ENCODE peak calls at places on chromosome 1, in ten cellular contexts. C is K562, L is suprapubic skin, K is sigmoid colon, H is prostate gland, S is SK-N-SH, I is transverse colon, G is spleen, M is upper lobe of left lung, B is GM23338. N is an unnamed sample. For H3K36me3, the result is how much of the 10 kb centered on the place peaks cover.

GRCh38 chr1:183807549-183808168 is 2.7 kb downstream of the RGL1 start:
- DNase-seq in C (no peak), L (no peak), K (peak), H (no peak), S (no peak), I (peak), G (no peak), M (peak), B (no peak), N (no peak)

GRCh38 chr1:116330342-116330652 is 42.7 kb upstream of the ATP1A1 start:
- DNase-seq in C (no peak), L (no peak), K (no peak), H (peak), S (no peak), I (no peak), G (no peak), M (peak), B (no peak), N (no peak)

GRCh38 chr1:12424150-12424549 is 193.9 kb downstream of the DHRS3 start:
- DNase-seq in C (no peak), L (no peak), K (no peak), H (no peak), S (no peak), I (no peak), G (no peak), M (no peak), B (no peak), N (no peak)

GRCh38 chr1:203152158-203153034 is 23.2 kb downstream of the MYBPH start:
- DNase-seq in C (no peak), L (no peak), K (no peak), H (no peak), S (no peak), I (no peak), G (no peak), M (no peak), B (no peak), N (no peak)

GRCh38 chr1:35637401-35637809 is 3.9 kb downstream of the PSMB2 start:
- DNase-seq in C (peak), L (no peak), K (no peak), H (no peak), S (no peak), I (no peak), G (no peak), M (no peak), B (peak), N (no peak)

GRCh38 chr1:57468661-57469523 is 45.0 kb upstream of the DAB1 start:
- DNase-seq in C (no peak), L (no peak), K (no peak), H (no peak), S (no peak), I (no peak), G (no peak), M (no peak), B (peak), N (no peak)

GRCh38 chr1:245031041-245031440 is 123.7 kb upstream of the KIF26B start:
- DNase-seq in C (no peak), L (no peak), K (no peak), H (no peak), S (no peak), I (no peak), G (no peak), M (no peak), B (no peak), N (no peak)

GRCh38 chr1:110390692-110391232 is at the start of gene SLC16A4:
- DNase-seq in C (no peak), L (no peak), K (no peak), H (no peak), S (peak), I (no peak), G (no peak), M (peak), B (peak), N (no peak)

GRCh38 chr1:241998412-241998921 is 431 bp downstream of the MAP1LC3C start:
- DNase-seq in C (peak), L (peak), K (peak), H (no peak), S (no peak), I (peak), G (peak), M (peak), B (peak), N (peak)

DNA sequence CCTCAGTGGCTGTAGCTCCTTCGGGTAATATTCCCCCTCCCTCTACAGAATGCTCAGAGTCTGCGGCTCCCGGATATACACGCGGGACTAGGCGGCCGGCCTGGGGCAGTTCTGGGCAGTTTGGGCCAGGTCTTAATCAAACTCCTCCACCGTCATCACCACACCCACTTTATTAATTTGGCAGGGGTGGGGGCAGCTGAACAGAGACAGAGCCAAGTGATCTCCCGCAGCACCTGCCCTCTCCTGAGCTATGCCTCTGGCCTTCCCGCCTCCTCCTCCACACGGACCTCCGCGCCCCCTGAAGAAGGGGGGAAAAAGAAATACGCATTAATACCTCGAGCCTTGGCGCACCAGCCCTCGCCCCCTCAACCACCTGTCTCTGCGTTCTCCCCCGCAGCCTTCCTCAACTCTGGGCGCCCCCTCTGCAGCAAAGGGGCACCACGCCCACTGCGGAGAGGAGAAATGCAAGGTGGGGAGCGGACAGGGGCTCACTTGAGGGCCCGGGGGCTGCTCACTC is 42.6 kb downstream of the CD34 start:
- DNase-seq in C (peak), L (peak), K (peak), H (peak), S (peak), I (peak), G (peak), M (peak), B (peak), N (peak)
- TF ChIP-seq POLR2AphosphoS5 in C (no peak), L (no peak), K (no peak), H (peak), S (no peak), I (no peak), G (no peak), M (no peak), B (no peak), N (no peak)

GRCh38 chr1:147890177-147890790 is 12.3 kb upstream of the GJA8 start:
- DNase-seq in C (peak), L (no peak), K (no peak), H (peak), S (peak), I (peak), G (peak), M (peak), B (peak), N (no peak)

GRCh38 chr1:147892216-147892615 is 10.4 kb upstream of the GJA8 start:
- DNase-seq in C (no peak), L (no peak), K (no peak), H (no peak), S (no peak), I (no peak), G (no peak), M (no peak), B (peak), N (no peak)

GRCh38 chr1:147892731-147893214 is 9.8 kb upstream of the GJA8 start:
- DNase-seq in C (peak), L (no peak), K (no peak), H (peak), S (peak), I (no peak), G (no peak), M (no peak), B (peak), N (no peak)

GRCh38 chr1:147895123-147895522 is 7.5 kb upstream of the GJA8 start:
- DNase-seq in C (no peak), L (no peak), K (no peak), H (no peak), S (no peak), I (no peak), G (no peak), M (no peak), B (no peak), N (no peak)

GRCh38 chr1:147891088-147891487 is 11.5 kb upstream of the GJA8 start:
- DNase-seq in C (no peak), L (no peak), K (no peak), H (no peak), S (no peak), I (no peak), G (no peak), M (no peak), B (no peak), N (no peak)
- H3K36me3 ChIP-seq in C (under half), L (under half), K (under half), H (under half), S (under half), I (under half), G (under half), M (under half), B (under half), N (under half)

GRCh38 chr1:31596737-31597097 is 20.4 kb downstream of the TINAGL1 start:
- DNase-seq in C (no peak), L (no peak), K (no peak), H (no peak), S (no peak), I (no peak), G (no peak), M (no peak), B (no peak), N (no peak)
- TF ChIP-seq POLR2AphosphoS5 in C (no peak), L (no peak), K (no peak), H (no peak), S (no peak), I (no peak), G (no peak), M (no peak), B (no peak), N (no peak)

GRCh38 chr1:54190526-54190925 is 9.3 kb downstream of the CYB5RL start:
- DNase-seq in C (no peak), L (no peak), K (no peak), H (no peak), S (no peak), I (no peak), G (no peak), M (no peak), B (no peak), N (no peak)
- H3K36me3 ChIP-seq in C (under half), L (half or more), K (half or more), H (under half), S (under half), I (under half), G (under half), M (under half), B (under half), N (under half)

DNA sequence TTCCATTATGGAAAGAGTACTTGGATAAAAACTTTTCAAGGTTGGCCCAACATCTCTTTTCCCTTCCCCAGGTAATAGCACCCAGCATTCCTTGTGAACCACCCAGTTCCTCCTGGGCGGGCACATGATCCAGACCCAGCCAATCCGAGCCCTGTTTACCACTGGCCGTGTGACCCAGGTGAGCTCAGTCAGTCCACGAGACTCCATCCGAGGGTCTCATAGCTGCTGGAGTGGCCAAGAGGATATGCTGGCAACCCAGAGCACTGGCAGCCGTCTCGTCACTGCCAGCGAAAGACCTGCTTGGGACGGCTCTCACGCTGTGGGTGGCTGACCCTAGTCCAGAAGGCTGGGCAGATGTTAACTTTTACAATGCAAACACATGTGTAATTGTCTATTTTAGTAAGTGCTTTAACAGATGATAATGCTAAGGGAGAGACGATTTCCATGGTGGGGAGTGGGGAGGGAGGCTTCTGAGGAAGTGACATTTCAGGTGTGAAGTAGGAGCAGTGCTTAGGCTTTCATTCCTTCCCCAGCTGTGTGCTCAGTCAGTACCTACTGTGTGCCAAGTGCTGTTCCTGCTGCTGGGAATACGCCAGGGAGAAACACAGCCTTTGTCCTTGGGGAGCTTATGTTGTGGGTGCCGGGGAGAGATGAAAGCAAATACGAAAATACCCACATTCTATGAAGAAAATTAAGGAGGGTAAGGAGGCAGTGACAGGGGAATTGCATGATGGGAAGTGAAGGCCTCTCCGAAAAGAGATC is 24.5 kb downstream of the PARK7 start:
- DNase-seq in C (no peak), L (no peak), K (no peak), H (no peak), S (no peak), I (no peak), G (no peak), M (no peak), B (no peak), N (no peak)
- TF ChIP-seq POLR2AphosphoS5 in C (peak), L (no peak), K (no peak), H (no peak), S (no peak), I (no peak), G (peak), M (no peak), B (no peak), N (no peak)

DNA sequence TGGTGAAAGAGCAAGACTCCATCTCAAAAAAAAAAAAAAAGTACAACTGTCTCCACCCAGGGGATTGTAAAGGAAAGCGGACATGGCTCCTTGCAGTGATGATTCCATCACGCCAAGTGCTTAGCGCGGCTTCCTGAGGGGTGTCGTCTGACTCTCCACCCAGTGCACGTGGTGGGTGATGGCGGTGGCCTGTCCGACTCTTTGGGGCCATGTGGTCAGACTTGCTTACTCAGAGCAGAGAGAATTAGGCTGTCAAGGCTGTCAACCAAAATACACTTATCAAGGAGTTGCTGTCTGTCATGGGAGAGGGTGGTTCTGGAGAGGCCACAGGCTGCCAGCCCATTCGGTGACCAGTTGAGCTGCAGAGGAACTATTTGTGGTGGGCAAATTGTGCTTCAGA is 49.4 kb downstream of the PTPRF start:
- DNase-seq in C (no peak), L (no peak), K (no peak), H (no peak), S (no peak), I (no peak), G (no peak), M (no peak), B (no peak), N (no peak)
- H3K36me3 ChIP-seq in C (under half), L (under half), K (half or more), H (under half), S (under half), I (under half), G (under half), M (under half), B (under half), N (under half)

GRCh38 chr1:83499998-83500397 is 498.9 kb downstream of the TTLL7 start:
- DNase-seq in C (no peak), L (no peak), K (no peak), H (no peak), S (no peak), I (no peak), G (no peak), M (no peak), B (no peak), N (no peak)
- TF ChIP-seq POLR2AphosphoS5 in C (no peak), L (no peak), K (no peak), H (no peak), S (no peak), I (no peak), G (no peak), M (no peak), B (no peak), N (no peak)

N was measured in breast epithelium.